ENCODE peak calls at places on chromosomes 3 and 15, in eight cellular contexts. Q is iPS DF 19.7, T is iris pigment epithelial cell, X is lower lobe of right lung, V is ecto neural progenitor cell, W is GOT3, O is NCI-H460, B is stromal cell of bone marrow. Z is an unnamed sample.

GRCh38 chr3:171862993-171863521 is 19.9 kb downstream of the TMEM212 start:
- DNase-seq in T (peak), O (no peak), X (no peak), V (no peak), B (no peak), Q (no peak), W (no peak), Z (no peak)

GRCh38 chr3:4322635-4323034 is 19.5 kb downstream of the SETMAR start:
- DNase-seq in V (no peak), O (no peak), Q (no peak), X (no peak), B (peak), T (peak), W (no peak), Z (peak)

GRCh38 chr15:63876085-63876662 is 42.4 kb upstream of the HERC1 start:
- DNase-seq in T (no peak), X (no peak), V (no peak), O (no peak), B (no peak), W (no peak), Q (no peak), Z (no peak)

GRCh38 chr15:92005154-92005553 is 151.6 kb downstream of the SLCO3A1 start:
- DNase-seq in W (no peak), B (no peak), Q (no peak), T (no peak), V (no peak), X (no peak), O (no peak), Z (no peak)

GRCh38 chr3:15325228-15325627 is 7.2 kb downstream of the SH3BP5 start:
- DNase-seq in V (peak), W (no peak), X (no peak), B (no peak), T (peak), O (no peak), Q (no peak), Z (no peak)

GRCh38 chr3:171323934-171324535 is 136.2 kb downstream of the TNIK start:
- DNase-seq in T (peak), X (no peak), O (no peak), V (no peak), Q (no peak), B (no peak), W (no peak), Z (no peak)

GRCh38 chr3:55647086-55647485 is 160.0 kb upstream of the WNT5A start:
- DNase-seq in Q (no peak), X (no peak), V (no peak), O (no peak), W (no peak), B (no peak), T (no peak), Z (no peak)

GRCh38 chr3:83928391-83928790 is 1030.4 kb upstream of the CADM2 start:
- DNase-seq in Q (peak), O (no peak), B (no peak), V (no peak), X (no peak), W (no peak), T (peak), Z (peak)

GRCh38 chr3:107857854-107858253 is 233.0 kb downstream of the CD47 start:
- DNase-seq in W (no peak), O (no peak), Q (no peak), X (no peak), V (no peak), T (no peak), B (no peak), Z (no peak)

GRCh38 chr3:59783468-59783988 is 733.7 kb upstream of the CFAP20DC start:
- DNase-seq in T (no peak), V (no peak), W (no peak), X (no peak), O (no peak), Q (no peak), B (no peak), Z (no peak)

GRCh38 chr3:49406571-49407565 is 4.9 kb downstream of the RHOA start:
- DNase-seq in Q (no peak), O (no peak), T (no peak), B (no peak), W (no peak), V (no peak), X (peak), Z (no peak)

GRCh38 chr15:60315878-60316277 is 81.9 kb downstream of the ANXA2 start:
- DNase-seq in T (no peak), O (no peak), B (no peak), W (no peak), X (no peak), V (no peak), Q (no peak), Z (no peak)

GRCh38 chr3:19215427-19215826 is 67.1 kb downstream of the KCNH8 start:
- DNase-seq in W (no peak), O (no peak), V (no peak), T (no peak), X (no peak), Q (no peak), B (no peak), Z (no peak)

GRCh38 chr15:59605994-59606393 is 5.6 kb upstream of the GCNT3 start:
- DNase-seq in V (no peak), B (no peak), Q (no peak), X (no peak), O (no peak), T (no peak), W (no peak), Z (no peak)

GRCh38 chr3:182364723-182365650 is 428.3 kb upstream of the ATP11B start:
- DNase-seq in Q (no peak), W (no peak), B (peak), X (no peak), V (no peak), T (peak), O (peak), Z (no peak)

GRCh38 chr3:146970236-146970635 is 365.1 kb upstream of the PLSCR5 start:
- DNase-seq in X (no peak), T (no peak), O (no peak), B (no peak), W (no peak), Q (no peak), V (no peak), Z (no peak)

GRCh38 chr3:116005404-116005803 is 382.1 kb downstream of the GAP43 start:
- DNase-seq in B (peak), T (peak), O (peak), V (no peak), Q (no peak), X (no peak), W (peak), Z (peak)

GRCh38 chr15:36898522-36899126 is 201.7 kb downstream of the MEIS2 start:
- DNase-seq in T (no peak), Q (no peak), X (no peak), V (no peak), W (no peak), O (no peak), B (no peak), Z (no peak)

GRCh38 chr15:74857082-74857655 is 14.2 kb upstream of the ULK3 start:
- DNase-seq in X (no peak), B (no peak), V (no peak), T (no peak), O (no peak), W (no peak), Q (no peak), Z (no peak)

GRCh38 chr3:15052335-15053242 is 12.5 kb downstream of the MRPS25 start:
- DNase-seq in V (no peak), X (no peak), B (no peak), Q (no peak), W (no peak), T (no peak), O (no peak), Z (no peak)

GRCh38 chr3:61985020-61985419 is 388.3 kb downstream of the FEZF2 start:
- DNase-seq in V (no peak), W (no peak), B (no peak), T (peak), Q (no peak), X (no peak), O (no peak), Z (no peak)

GRCh38 chr15:77118787-77119410 is 48.0 kb upstream of the TSPAN3 start:
- DNase-seq in W (no peak), X (no peak), Q (no peak), B (peak), T (peak), V (no peak), O (peak), Z (peak)

GRCh38 chr3:128083980-128084674 is 31.9 kb downstream of the SEC61A1 start:
- DNase-seq in X (no peak), W (no peak), T (peak), O (no peak), B (no peak), Q (no peak), V (no peak), Z (peak)

GRCh38 chr15:65857718-65858402 is 11.4 kb upstream of the RAB11A start:
- DNase-seq in B (no peak), Q (no peak), O (no peak), W (no peak), X (no peak), T (peak), V (no peak), Z (no peak)

GRCh38 chr15:88813960-88814359 is 10.7 kb downstream of the ACAN start:
- DNase-seq in Q (no peak), W (no peak), T (no peak), B (no peak), O (no peak), V (no peak), X (no peak), Z (no peak)